ENCODE peak calls at places on chromosomes 6 and 20, in eight cellular contexts. D, I, B, T, L, K, C and Q are unnamed samples.

GRCh38 chr6:118606858-118607257 is 44.5 kb downstream of the CEP85L start:
- DNase-seq in D (no peak), C (no peak), T (no peak), B (no peak), I (no peak), L (no peak), K (no peak), Q (no peak)

GRCh38 chr20:33796263-33796906 is 14.8 kb upstream of the CHMP4B start:
- DNase-seq in K (no peak), B (no peak), L (no peak), T (no peak), D (peak; percentile 68), I (no peak), C (no peak), Q (peak; percentile 82)

GRCh38 chr6:129893513-129894098 is 32.5 kb upstream of the TMEM244 start:
- DNase-seq in C (peak; percentile 61), T (peak; percentile 12), B (no peak), L (peak; percentile 30), D (no peak), K (no peak), I (no peak), Q (no peak)

GRCh38 chr20:12252793-12253192 is 335.1 kb downstream of the BTBD3 start:
- DNase-seq in I (no peak), B (no peak), L (no peak), T (no peak), D (no peak), C (peak; percentile 18), K (no peak), Q (no peak)

GRCh38 chr6:7159790-7160525 is 52.2 kb downstream of the RREB1 start:
- DNase-seq in T (no peak), K (no peak), L (no peak), B (no peak), C (no peak), I (no peak), D (no peak), Q (no peak)

GRCh38 chr6:125858427-125859320 is 67.9 kb downstream of the NCOA7 start:
- DNase-seq in C (peak; percentile 79), K (peak; percentile 6), T (peak; percentile 63), L (peak; percentile 46), I (peak; percentile 17), D (no peak), B (peak; percentile 48), Q (peak; percentile 62)

GRCh38 chr6:41222513-41222912 is 5.6 kb upstream of the TREML4 start:
- DNase-seq in K (no peak), L (peak; percentile 83), D (no peak), I (no peak), T (no peak), C (no peak), B (no peak), Q (no peak)

GRCh38 chr20:11144114-11144513 is 470.3 kb upstream of the JAG1 start:
- DNase-seq in I (no peak), D (no peak), C (peak; percentile 84), K (no peak), B (no peak), L (no peak), T (no peak), Q (no peak)

GRCh38 chr6:113414511-113414910 is 442.6 kb upstream of the MARCKS start:
- DNase-seq in I (no peak), L (no peak), D (no peak), B (peak; percentile 60), C (peak; percentile 80), T (peak; percentile 40), K (no peak), Q (peak; percentile 54)

GRCh38 chr6:132758689-132759088 is 985 bp upstream of the VNN2 start:
- DNase-seq in B (no peak), D (no peak), C (no peak), K (no peak), I (no peak), T (no peak), L (no peak), Q (no peak)

GRCh38 chr6:167968091-167968490 is 29.4 kb upstream of the KIF25 start:
- DNase-seq in B (peak; percentile 16), L (peak; percentile 26), C (no peak), I (peak; percentile 25), T (no peak), D (no peak), K (no peak), Q (no peak)

GRCh38 chr6:3610206-3610605 is 141.3 kb downstream of the PXDC1 start:
- DNase-seq in C (no peak), L (no peak), I (no peak), B (no peak), D (no peak), T (peak; percentile 19), K (no peak), Q (no peak)